ENCODE peak calls at places on chromosomes 7 and 10, in four cellular contexts. One of them, this sample, is unnamed.

GRCh38 chr7:87152897-87153641 is 816 bp downstream of the DMTF1 start:
- DNase-seq in type B pancreatic cell: no peak
- DNase-seq in cardiac fibroblast: peak; percentile 22
- DNase-seq in upper lobe of left lung: peak; percentile 8
- DNase-seq in this sample: peak; percentile 27

GRCh38 chr10:99694171-99694570 is 34.9 kb downstream of the ENTPD7 start:
- DNase-seq in type B pancreatic cell: no peak
- DNase-seq in cardiac fibroblast: peak; percentile 21
- DNase-seq in upper lobe of left lung: no peak
- DNase-seq in this sample: no peak

GRCh38 chr10:30637881-30638467 is 8.4 kb upstream of the LYZL2 start:
- DNase-seq in type B pancreatic cell: no peak
- DNase-seq in upper lobe of left lung: no peak
- DNase-seq in cardiac fibroblast: peak; percentile 79
- DNase-seq in this sample: no peak

GRCh38 chr7:142908921-142909870 is 23.7 kb upstream of the TRPV6 start:
- DNase-seq in upper lobe of left lung: peak; percentile 57
- DNase-seq in type B pancreatic cell: no peak
- DNase-seq in cardiac fibroblast: no peak
- DNase-seq in this sample: peak; percentile 12

GRCh38 chr7:134941185-134941900 is 45.0 kb upstream of the AGBL3 start:
- DNase-seq in cardiac fibroblast: peak; percentile 85
- DNase-seq in type B pancreatic cell: no peak
- DNase-seq in upper lobe of left lung: no peak
- DNase-seq in this sample: peak; percentile 41

GRCh38 chr10:88971668-88972067 is 18.9 kb upstream of the FAS start:
- DNase-seq in cardiac fibroblast: peak; percentile 69
- DNase-seq in upper lobe of left lung: no peak
- DNase-seq in type B pancreatic cell: no peak
- DNase-seq in this sample: no peak

GRCh38 chr10:52194188-52194587 is 119.9 kb upstream of the DKK1 start:
- DNase-seq in upper lobe of left lung: no peak
- DNase-seq in type B pancreatic cell: no peak
- DNase-seq in cardiac fibroblast: no peak
- DNase-seq in this sample: no peak

GRCh38 chr7:105426606-105427146 is 38.0 kb upstream of the SRPK2 start:
- DNase-seq in cardiac fibroblast: no peak
- DNase-seq in type B pancreatic cell: no peak
- DNase-seq in upper lobe of left lung: no peak
- DNase-seq in this sample: no peak

GRCh38 chr7:45653209-45653907 is 79.2 kb downstream of the ADCY1 start:
- DNase-seq in upper lobe of left lung: no peak
- DNase-seq in type B pancreatic cell: no peak
- DNase-seq in cardiac fibroblast: no peak
- DNase-seq in this sample: no peak

GRCh38 chr7:47725031-47725780 is 143.3 kb upstream of the TNS3 start:
- DNase-seq in cardiac fibroblast: no peak
- DNase-seq in upper lobe of left lung: no peak
- DNase-seq in type B pancreatic cell: no peak
- DNase-seq in this sample: no peak

GRCh38 chr7:111424768-111425167 is 137.5 kb downstream of the IMMP2L start:
- DNase-seq in type B pancreatic cell: no peak
- DNase-seq in cardiac fibroblast: peak; percentile 12
- DNase-seq in upper lobe of left lung: no peak
- DNase-seq in this sample: no peak

GRCh38 chr10:102802920-102803534 is 34.2 kb downstream of the CYP17A1 start:
- DNase-seq in type B pancreatic cell: no peak
- DNase-seq in cardiac fibroblast: peak; percentile 96
- DNase-seq in upper lobe of left lung: no peak
- DNase-seq in this sample: no peak

GRCh38 chr10:124449170-124450009 is 445 bp downstream of the NKX1-2 start:
- DNase-seq in type B pancreatic cell: no peak
- DNase-seq in upper lobe of left lung: no peak
- DNase-seq in cardiac fibroblast: no peak
- DNase-seq in this sample: no peak

GRCh38 chr7:21371371-21371770 is 56.5 kb upstream of the SP4 start:
- DNase-seq in upper lobe of left lung: no peak
- DNase-seq in cardiac fibroblast: no peak
- DNase-seq in type B pancreatic cell: no peak
- DNase-seq in this sample: no peak

GRCh38 chr10:79246209-79246581 is 101.1 kb upstream of the PPIF start:
- DNase-seq in type B pancreatic cell: no peak
- DNase-seq in cardiac fibroblast: peak; percentile 49
- DNase-seq in upper lobe of left lung: peak; percentile 84
- DNase-seq in this sample: no peak

GRCh38 chr7:129212126-129212525 is 12.7 kb upstream of the AHCYL2 start:
- DNase-seq in upper lobe of left lung: no peak
- DNase-seq in type B pancreatic cell: no peak
- DNase-seq in cardiac fibroblast: no peak
- DNase-seq in this sample: no peak

GRCh38 chr7:24896031-24896433 is 83.9 kb downstream of the OSBPL3 start:
- DNase-seq in type B pancreatic cell: no peak
- DNase-seq in upper lobe of left lung: no peak
- DNase-seq in cardiac fibroblast: no peak
- DNase-seq in this sample: no peak

GRCh38 chr10:57743711-57744110 is 524.0 kb downstream of the IPMK start:
- DNase-seq in cardiac fibroblast: no peak
- DNase-seq in upper lobe of left lung: no peak
- DNase-seq in type B pancreatic cell: no peak
- DNase-seq in this sample: no peak

GRCh38 chr10:121614746-121615145 is 16.5 kb upstream of the FGFR2 start:
- DNase-seq in type B pancreatic cell: no peak
- DNase-seq in upper lobe of left lung: no peak
- DNase-seq in cardiac fibroblast: no peak
- DNase-seq in this sample: no peak

GRCh38 chr10:109821672-109822071 is 101.6 kb downstream of the XPNPEP1 start:
- DNase-seq in cardiac fibroblast: no peak
- DNase-seq in type B pancreatic cell: no peak
- DNase-seq in upper lobe of left lung: no peak
- DNase-seq in this sample: no peak

GRCh38 chr7:49432245-49432644 is 341.2 kb upstream of the VWC2 start:
- DNase-seq in upper lobe of left lung: no peak
- DNase-seq in type B pancreatic cell: no peak
- DNase-seq in cardiac fibroblast: no peak
- DNase-seq in this sample: no peak

GRCh38 chr10:58066126-58066525 is 201.6 kb downstream of the IPMK start:
- DNase-seq in cardiac fibroblast: no peak
- DNase-seq in upper lobe of left lung: no peak
- DNase-seq in type B pancreatic cell: no peak
- DNase-seq in this sample: no peak

GRCh38 chr10:87945994-87946393 is 82.6 kb downstream of the PTEN start:
- DNase-seq in cardiac fibroblast: no peak
- DNase-seq in type B pancreatic cell: no peak
- DNase-seq in upper lobe of left lung: no peak
- DNase-seq in this sample: no peak
- TF ChIP-seq CTCF in cardiac fibroblast: no peak
- TF ChIP-seq CTCF in type B pancreatic cell: no peak
- TF ChIP-seq CTCF in upper lobe of left lung: no peak
- TF ChIP-seq CTCF in this sample: no peak

GRCh38 chr10:91220194-91220953 is at the start of gene PCGF5:
- DNase-seq in type B pancreatic cell: peak; percentile 92
- DNase-seq in cardiac fibroblast: peak; percentile 92
- DNase-seq in upper lobe of left lung: peak; percentile 99
- DNase-seq in this sample: peak; percentile 90
- TF ChIP-seq CTCF in type B pancreatic cell: peak; percentile 65
- TF ChIP-seq CTCF in cardiac fibroblast: no peak
- TF ChIP-seq CTCF in upper lobe of left lung: peak; percentile 73
- TF ChIP-seq CTCF in this sample: peak; percentile 49

GRCh38 chr7:102468416-102469350 is 3.9 kb downstream of the LRWD1 start:
- DNase-seq in upper lobe of left lung: peak; percentile 68
- DNase-seq in type B pancreatic cell: peak; percentile 68
- DNase-seq in cardiac fibroblast: no peak
- DNase-seq in this sample: no peak

GRCh38 chr7:102467581-102468415 is 3.0 kb downstream of the LRWD1 start:
- DNase-seq in cardiac fibroblast: no peak
- DNase-seq in upper lobe of left lung: peak; percentile 73
- DNase-seq in type B pancreatic cell: peak; percentile 65
- DNase-seq in this sample: no peak

GRCh38 chr7:102466097-102466496 is 1.3 kb downstream of the LRWD1 start:
- DNase-seq in upper lobe of left lung: no peak
- DNase-seq in cardiac fibroblast: no peak
- DNase-seq in type B pancreatic cell: no peak
- DNase-seq in this sample: no peak

GRCh38 chr7:102463841-102464576 is 654 bp downstream of the ALKBH4 start:
- DNase-seq in upper lobe of left lung: no peak
- DNase-seq in type B pancreatic cell: no peak
- DNase-seq in cardiac fibroblast: peak; percentile 22
- DNase-seq in this sample: no peak

GRCh38 chr7:102464577-102465280 is at the start of the genes ALKBH4 and LRWD1:
- DNase-seq in upper lobe of left lung: peak; percentile 100
- DNase-seq in cardiac fibroblast: peak; percentile 94
- DNase-seq in type B pancreatic cell: peak; percentile 95
- DNase-seq in this sample: peak; percentile 93
- TF ChIP-seq CTCF in upper lobe of left lung: no peak
- TF ChIP-seq CTCF in cardiac fibroblast: no peak
- TF ChIP-seq CTCF in type B pancreatic cell: peak; percentile 30
- TF ChIP-seq CTCF in this sample: peak; percentile 19

GRCh38 chr10:76303682-76304316 is 872.4 kb downstream of the LRMDA start:
- DNase-seq in cardiac fibroblast: peak; percentile 84
- DNase-seq in type B pancreatic cell: no peak
- DNase-seq in upper lobe of left lung: no peak
- DNase-seq in this sample: peak; percentile 70
- TF ChIP-seq CTCF in cardiac fibroblast: peak; percentile 69
- TF ChIP-seq CTCF in type B pancreatic cell: peak; percentile 77
- TF ChIP-seq CTCF in upper lobe of left lung: peak; percentile 58
- TF ChIP-seq CTCF in this sample: peak; percentile 18

GRCh38 chr10:48472670-48473069 is 132.2 kb downstream of the ARHGAP22 start:
- DNase-seq in cardiac fibroblast: no peak
- DNase-seq in upper lobe of left lung: no peak
- DNase-seq in type B pancreatic cell: no peak
- DNase-seq in this sample: no peak

GRCh38 chr10:48470115-48470892 is 134.6 kb downstream of the ARHGAP22 start:
- DNase-seq in cardiac fibroblast: peak; percentile 53
- DNase-seq in upper lobe of left lung: no peak
- DNase-seq in type B pancreatic cell: peak; percentile 60
- DNase-seq in this sample: no peak

GRCh38 chr10:48468866-48469511 is 135.9 kb downstream of the ARHGAP22 start:
- DNase-seq in type B pancreatic cell: peak; percentile 59
- DNase-seq in upper lobe of left lung: no peak
- DNase-seq in cardiac fibroblast: no peak
- DNase-seq in this sample: no peak

GRCh38 chr10:48469516-48470020 is 135.3 kb downstream of the ARHGAP22 start:
- DNase-seq in upper lobe of left lung: no peak
- DNase-seq in type B pancreatic cell: no peak
- DNase-seq in cardiac fibroblast: no peak
- DNase-seq in this sample: no peak

DNA sequence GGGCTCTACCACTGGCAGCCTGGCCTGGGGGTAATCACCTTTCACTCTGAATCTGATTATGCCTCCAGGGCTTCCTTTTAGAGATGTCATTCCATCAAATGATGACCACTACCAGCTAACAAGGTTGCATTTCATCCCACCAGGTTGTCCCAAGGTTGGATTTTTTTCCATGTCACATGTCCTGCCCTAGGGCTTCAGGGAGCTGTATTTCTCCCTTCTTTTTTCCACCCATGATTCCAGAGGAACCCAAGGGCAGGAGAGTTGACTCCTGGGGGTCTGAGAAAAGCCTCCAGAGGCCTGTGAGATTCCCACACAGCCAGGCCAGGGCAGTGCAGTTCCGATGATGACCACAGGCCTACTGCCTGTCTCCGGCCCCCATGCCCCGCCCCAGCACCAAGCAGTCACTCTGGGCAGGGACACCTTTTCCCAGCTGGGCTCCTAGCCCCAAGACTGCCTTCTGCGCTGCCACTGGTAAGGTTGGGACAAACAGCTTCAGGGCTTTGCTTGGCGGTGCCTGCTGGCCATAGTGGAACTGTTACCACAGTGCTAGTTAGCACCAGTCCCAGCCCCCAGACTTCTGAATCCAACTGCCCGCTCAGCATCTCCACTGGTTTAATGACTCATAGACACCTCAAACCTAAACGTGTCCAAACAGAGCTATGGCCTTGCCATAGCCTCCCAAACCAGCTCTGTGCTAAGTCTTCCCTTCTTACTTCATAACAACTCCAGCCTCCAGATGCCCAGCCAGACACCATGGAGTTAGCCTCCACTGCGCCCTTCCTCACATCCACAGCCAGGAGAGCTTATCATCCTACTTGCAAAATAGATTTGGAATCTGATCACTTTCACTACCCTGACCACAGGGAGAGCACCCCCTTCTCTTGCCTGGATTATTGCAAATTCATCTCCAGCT is 133.7 kb downstream of the ARHGAP22 start:
- DNase-seq in cardiac fibroblast: no peak
- DNase-seq in type B pancreatic cell: peak; percentile 55
- DNase-seq in upper lobe of left lung: peak; percentile 48
- DNase-seq in this sample: no peak
- TF ChIP-seq CTCF in cardiac fibroblast: peak; percentile 10
- TF ChIP-seq CTCF in type B pancreatic cell: peak; percentile 24
- TF ChIP-seq CTCF in upper lobe of left lung: no peak
- TF ChIP-seq CTCF in this sample: peak; percentile 13

DNA sequence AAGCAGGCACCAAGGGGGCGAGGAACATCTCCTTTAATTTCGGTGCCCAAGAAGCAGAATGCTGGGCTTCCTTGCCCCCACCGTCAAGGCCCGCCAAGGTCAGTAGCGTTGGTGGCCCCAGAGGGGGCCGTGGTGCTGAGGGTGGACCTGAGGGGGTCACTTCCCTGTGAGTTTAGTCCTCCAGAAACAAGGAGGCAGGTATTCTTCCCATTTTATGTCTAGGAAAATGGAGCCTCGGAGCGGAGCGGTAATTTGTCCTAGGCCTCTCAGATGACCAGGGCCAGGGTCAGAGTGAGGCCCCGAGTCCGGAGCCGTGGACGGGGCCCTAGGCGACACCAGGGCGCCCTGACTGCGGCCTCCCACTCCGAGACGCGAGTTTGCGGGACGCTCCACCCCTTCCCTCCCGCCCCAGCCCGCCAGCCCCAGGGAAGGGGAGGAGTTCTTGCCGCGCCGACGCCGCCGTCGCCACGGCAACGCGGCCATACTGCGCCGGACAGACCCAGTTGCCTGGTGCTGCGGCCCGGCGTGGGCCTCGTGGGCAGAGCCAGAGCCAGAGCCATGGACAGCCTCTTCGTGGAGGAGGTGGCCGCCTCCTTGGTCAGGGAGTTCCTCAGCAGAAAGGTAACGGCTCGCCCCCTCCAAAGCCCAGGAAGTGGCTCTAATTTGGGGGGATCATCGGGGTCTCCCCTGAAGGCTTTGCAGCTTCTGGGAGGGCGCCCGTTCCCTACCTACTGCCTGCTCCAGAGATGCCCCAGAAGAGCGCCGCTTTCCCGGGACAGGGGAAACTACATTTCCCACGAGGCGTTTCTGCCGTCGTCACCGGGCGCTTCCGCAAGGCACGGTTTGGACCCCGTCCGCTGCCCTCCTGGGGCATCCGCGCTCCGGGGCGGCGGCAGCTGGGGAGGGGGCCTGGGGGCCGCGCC is at the start of gene MINDY4:
- DNase-seq in upper lobe of left lung: peak; percentile 96
- DNase-seq in cardiac fibroblast: peak; percentile 89
- DNase-seq in type B pancreatic cell: peak; percentile 83
- DNase-seq in this sample: peak; percentile 84
- TF ChIP-seq CTCF in upper lobe of left lung: no peak
- TF ChIP-seq CTCF in cardiac fibroblast: no peak
- TF ChIP-seq CTCF in type B pancreatic cell: no peak
- TF ChIP-seq CTCF in this sample: no peak